ENCODE peak calls at places on chromosomes 7 and 10, in seven cellular contexts. B, F, X, G, O, E and V are unnamed samples.

GRCh38 chr7:80542398-80542797 is 30.5 kb upstream of the GNAT3 start:
- DNase-seq in B (no peak), G (no peak), X (peak), O (no peak), F (peak), E (no peak), V (no peak)

GRCh38 chr10:29649561-29650551 is 15.1 kb upstream of the SVIL start:
- DNase-seq in X (peak), O (no peak), B (no peak), F (peak), G (no peak), E (no peak), V (no peak)

GRCh38 chr7:116354546-116355422 is 144.4 kb downstream of the TES start:
- DNase-seq in E (no peak), B (no peak), X (peak), O (peak), F (peak), G (peak), V (no peak)

GRCh38 chr7:6639032-6639431 is 1.9 kb downstream of the ZNF316 start:
- DNase-seq in X (no peak), O (no peak), B (no peak), F (no peak), E (no peak), G (no peak), V (no peak)

GRCh38 chr7:45446195-45446944 is 127.8 kb upstream of the ADCY1 start:
- DNase-seq in X (peak), B (no peak), O (no peak), F (peak), G (no peak), E (no peak), V (no peak)

GRCh38 chr7:64618785-64619456 is 47.0 kb upstream of the ZNF107 start:
- DNase-seq in E (no peak), X (peak), G (peak), O (no peak), B (peak), F (peak), V (peak)

GRCh38 chr7:43136064-43136463 is 23.6 kb downstream of the HECW1 start:
- DNase-seq in O (no peak), X (no peak), E (no peak), B (no peak), G (no peak), F (no peak), V (no peak)

GRCh38 chr7:130642383-130642782 is 26.2 kb downstream of the COPG2 start:
- DNase-seq in X (no peak), O (no peak), B (no peak), F (no peak), G (no peak), E (no peak), V (no peak)

GRCh38 chr7:91041901-91042457 is 222.3 kb upstream of the FZD1 start:
- DNase-seq in B (no peak), F (peak), E (no peak), G (no peak), O (no peak), X (no peak), V (no peak)

GRCh38 chr10:24685958-24686540 is 37.6 kb downstream of the ARHGAP21 start:
- DNase-seq in B (no peak), O (no peak), F (peak), E (no peak), X (peak), G (no peak), V (no peak)

GRCh38 chr10:17201165-17202013 is at the start of gene TRDMT1:
- DNase-seq in F (peak), O (peak), E (peak), G (peak), B (peak), X (peak), V (peak)

GRCh38 chr7:2954433-2954853 is 89.2 kb downstream of the CARD11 start:
- DNase-seq in F (no peak), E (no peak), G (no peak), X (no peak), O (no peak), B (no peak), V (peak)

GRCh38 chr7:123534383-123535260 is at the start of gene IQUB:
- DNase-seq in E (peak), F (peak), X (peak), O (peak), G (peak), B (peak), V (peak)

GRCh38 chr10:104350146-104350635 is 3.4 kb upstream of the CFAP58 start:
- DNase-seq in F (peak), B (peak), X (peak), G (peak), E (no peak), O (peak), V (peak)

GRCh38 chr7:100745184-100745583 is 11.8 kb downstream of the ZAN start:
- DNase-seq in B (peak), O (no peak), X (peak), E (no peak), F (peak), G (no peak), V (no peak)

GRCh38 chr7:33395340-33395739 is 266.0 kb downstream of the BBS9 start:
- DNase-seq in B (no peak), E (no peak), G (no peak), F (peak), X (peak), O (no peak), V (no peak)

GRCh38 chr7:49001610-49002033 is 77.3 kb downstream of the CDC14C start:
- DNase-seq in G (peak), X (no peak), O (peak), B (no peak), E (no peak), F (peak), V (no peak)

GRCh38 chr7:76260171-76260703 is 42.2 kb upstream of the HSPB1 start:
- DNase-seq in O (peak), B (peak), E (no peak), G (peak), X (no peak), F (peak), V (peak)

GRCh38 chr10:23391817-23392216 is 47.1 kb upstream of the OTUD1 start:
- DNase-seq in E (no peak), G (no peak), F (no peak), O (no peak), B (no peak), X (no peak), V (no peak)

GRCh38 chr10:127243490-127244272 is 47.3 kb upstream of the INSYN2A start:
- DNase-seq in B (peak), X (peak), O (peak), G (peak), E (peak), F (peak), V (peak)

GRCh38 chr7:99142727-99143521 is 984 bp downstream of the SMURF1 start:
- DNase-seq in F (peak), O (peak), E (peak), G (peak), B (peak), X (peak), V (peak)

GRCh38 chr10:98415710-98416077 is 712 bp upstream of the PYROXD2 start:
- DNase-seq in G (no peak), B (no peak), X (no peak), F (peak), O (no peak), E (no peak), V (no peak)

GRCh38 chr7:7720193-7720592 is 1.8 kb upstream of the RPA3 start:
- DNase-seq in X (no peak), E (no peak), G (no peak), F (no peak), B (no peak), O (no peak), V (no peak)

GRCh38 chr7:1973321-1974251 is 259.2 kb downstream of the MAD1L1 start:
- DNase-seq in B (no peak), G (no peak), F (no peak), E (peak), O (no peak), X (no peak), V (no peak)

GRCh38 chr10:27537812-27538211 is 33.7 kb downstream of the RAB18 start:
- DNase-seq in G (no peak), E (no peak), B (no peak), O (no peak), X (no peak), F (no peak), V (no peak)

GRCh38 chr7:134948246-134948645 is 38.1 kb upstream of the AGBL3 start:
- DNase-seq in X (no peak), B (no peak), O (no peak), F (no peak), E (no peak), G (no peak), V (no peak)

GRCh38 chr10:100960251-100960650 is 9.1 kb upstream of the SEMA4G start:
- DNase-seq in G (no peak), X (no peak), B (no peak), O (no peak), E (no peak), F (no peak), V (no peak)

GRCh38 chr7:137985897-137986251 is 16.0 kb downstream of the CREB3L2 start:
- DNase-seq in O (no peak), X (no peak), F (no peak), B (no peak), E (no peak), G (no peak), V (no peak)

GRCh38 chr10:111391146-111391545 is 314.3 kb downstream of the ADRA2A start:
- DNase-seq in B (no peak), O (no peak), G (no peak), X (no peak), F (no peak), E (no peak), V (no peak)

GRCh38 chr7:141464551-141464950 is 86.7 kb upstream of the AGK start:
- DNase-seq in E (no peak), X (no peak), B (no peak), O (no peak), F (no peak), G (no peak), V (no peak)

GRCh38 chr7:149598721-149599308 is 101.2 kb upstream of the ZNF746 start:
- DNase-seq in O (peak), B (no peak), G (peak), F (peak), E (no peak), X (peak), V (no peak)

GRCh38 chr10:61835909-61836232 is 65.6 kb upstream of the ARID5B start:
- DNase-seq in F (peak), X (peak), E (no peak), G (no peak), B (no peak), O (no peak), V (no peak)

GRCh38 chr10:78335691-78336401 is 302.2 kb downstream of the RPS24 start:
- DNase-seq in F (peak), X (peak), O (peak), B (no peak), E (peak), G (peak), V (no peak)

GRCh38 chr10:71740069-71740468 is 20.5 kb upstream of the C10orf105 start:
- DNase-seq in B (no peak), X (peak), E (no peak), O (no peak), F (peak), G (peak), V (no peak)

GRCh38 chr10:77297370-77297692 is 340.3 kb downstream of the KCNMA1 start:
- DNase-seq in E (no peak), B (no peak), F (peak), G (no peak), O (no peak), X (peak), V (no peak)

DNA sequence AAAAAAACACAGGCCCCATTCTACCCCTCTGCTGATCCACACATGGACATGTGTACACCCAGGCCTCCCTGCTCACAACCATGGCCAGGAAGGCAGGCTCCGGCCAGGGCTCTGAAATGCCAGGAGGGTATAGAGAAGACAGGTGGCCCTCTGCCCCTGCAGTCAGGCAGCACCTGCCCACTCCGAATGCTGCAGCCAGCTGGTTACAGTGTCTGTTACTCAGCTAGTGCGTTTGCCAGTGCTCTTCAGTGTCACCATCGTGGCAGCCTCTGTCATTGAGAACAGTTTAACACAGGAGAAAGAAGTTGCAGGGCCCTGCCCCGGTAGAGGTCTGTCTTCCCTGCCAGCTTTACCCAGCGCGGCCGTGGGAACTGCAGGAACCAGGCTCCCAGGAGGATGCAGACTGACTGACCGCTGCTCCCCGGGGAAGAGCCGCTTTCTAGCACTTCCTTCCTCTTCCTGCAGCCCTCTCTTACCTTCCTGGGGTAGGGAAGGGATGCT is 128.8 kb upstream of the FAM20C start:
- DNase-seq in E (no peak), O (no peak), G (no peak), B (no peak), F (no peak), X (no peak), V (no peak)
- H3K4me3 ChIP-seq in E (no peak), O (no peak), G (no peak), B (no peak), F (no peak), X (no peak), V (no peak)

DNA sequence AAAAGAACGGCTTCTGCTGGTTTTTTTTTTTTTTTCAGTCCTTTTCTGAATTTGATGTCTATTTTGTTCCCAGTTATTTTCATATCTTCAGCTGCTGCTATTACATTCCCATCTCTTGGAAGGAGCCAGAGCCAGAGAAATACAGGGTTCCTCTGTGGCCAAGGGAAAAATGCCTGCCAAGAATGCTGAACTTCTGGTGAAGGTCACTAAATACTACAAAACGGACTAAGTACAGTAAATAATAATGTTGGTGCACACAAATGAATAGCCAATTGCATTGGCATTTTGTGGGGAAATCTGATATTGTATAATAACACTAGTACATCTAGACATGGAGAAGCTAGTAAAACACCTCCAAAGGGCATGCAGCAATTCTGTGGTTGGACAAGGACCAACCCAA is 56.3 kb upstream of the ZEB1 start:
- DNase-seq in E (no peak), X (peak), G (no peak), F (peak), B (no peak), O (no peak), V (no peak)
- H3K4me3 ChIP-seq in E (no peak), X (no peak), G (no peak), F (no peak), B (no peak), O (no peak), V (no peak)

GRCh38 chr7:39089194-39089593 is 111.5 kb downstream of the POU6F2 start:
- DNase-seq in F (no peak), X (no peak), B (no peak), O (no peak), E (no peak), G (no peak), V (no peak)
- H3K4me3 ChIP-seq in F (no peak), X (no peak), B (no peak), O (no peak), E (no peak), G (no peak), V (no peak)

DNA sequence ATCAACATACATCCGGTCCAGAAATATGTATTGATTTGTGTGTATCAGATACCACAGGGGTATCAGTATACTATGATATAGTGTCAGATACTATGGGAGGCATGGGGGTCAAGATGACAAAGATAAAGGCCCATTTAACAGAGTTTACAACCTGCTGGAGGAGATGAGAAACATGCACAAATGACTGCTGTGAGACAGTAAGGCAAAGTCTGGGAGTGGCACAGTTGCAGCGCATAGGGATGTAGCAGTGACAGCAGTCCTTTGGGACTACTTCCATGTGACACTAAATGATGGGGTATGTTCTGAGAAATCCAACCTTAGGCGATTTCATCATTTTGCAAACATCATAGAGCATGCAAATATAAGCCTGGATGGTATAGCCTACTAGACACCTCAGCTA is 56.7 kb downstream of the CDK1 start:
- DNase-seq in G (no peak), B (no peak), F (no peak), E (no peak), X (no peak), O (no peak), V (no peak)
- H3K4me3 ChIP-seq in G (no peak), B (no peak), F (no peak), E (no peak), X (no peak), O (no peak), V (no peak)

GRCh38 chr7:74288034-74288881 is 949 bp upstream of the CLIP2 start:
- DNase-seq in E (no peak), O (no peak), G (peak), B (no peak), F (peak), X (peak), V (no peak)
- H3K4me3 ChIP-seq in E (peak), O (peak), G (peak), B (peak), F (peak), X (peak), V (peak)